ENCODE peak calls at places on chromosomes 7 and 10, in eight cellular contexts. X is right cardiac atrium; Q is mammary epithelial cell; O is central memory CD4-positive, alpha-beta T cell; K is iPS DF 6.9; U is IMR-90; Y is KG1; N is AML-193. Z is an unnamed sample.

GRCh38 chr10:15821046-15821683 is 39.1 kb downstream of the MINDY3 start:
- DNase-seq in X (no peak), Q (no peak), O (no peak), K (no peak), U (no peak), Y (no peak), N (no peak), Z (no peak)

GRCh38 chr7:30460246-30460633 is 18.3 kb downstream of the NOD1 start:
- DNase-seq in X (peak), Q (no peak), O (no peak), K (no peak), U (no peak), Y (no peak), N (no peak), Z (no peak)

GRCh38 chr7:30470163-30470770 is 8.3 kb downstream of the NOD1 start:
- DNase-seq in X (peak), Q (no peak), O (no peak), K (no peak), U (peak), Y (no peak), N (no peak), Z (no peak)

GRCh38 chr7:132053871-132054270 is 497.4 kb upstream of the PODXL start:
- DNase-seq in X (no peak), Q (no peak), O (no peak), K (no peak), U (no peak), Y (no peak), N (no peak), Z (no peak)

GRCh38 chr7:107768263-107768662 is 24.3 kb downstream of the CBLL1 start:
- DNase-seq in X (no peak), Q (peak), O (no peak), K (no peak), U (no peak), Y (no peak), N (no peak), Z (no peak)

GRCh38 chr10:105797234-105797890 is 1156.3 kb downstream of the SORCS3 start:
- DNase-seq in X (no peak), Q (peak), O (no peak), K (peak), U (no peak), Y (no peak), N (peak), Z (peak)

GRCh38 chr7:20513341-20513740 is 102.1 kb upstream of the ABCB5 start:
- DNase-seq in X (no peak), Q (no peak), O (no peak), K (no peak), U (no peak), Y (no peak), N (no peak), Z (no peak)

GRCh38 chr7:6266699-6267098 is 5.7 kb downstream of the CYTH3 start:
- DNase-seq in X (no peak), Q (no peak), O (no peak), K (no peak), U (no peak), Y (no peak), N (no peak), Z (no peak)

GRCh38 chr10:116743266-116744064 is 1.1 kb upstream of the HSPA12A start:
- DNase-seq in X (peak), Q (no peak), O (no peak), K (no peak), U (no peak), Y (no peak), N (no peak), Z (no peak)

GRCh38 chr7:149799397-149800168 is 26.2 kb upstream of the ZNF467 start:
- DNase-seq in X (no peak), Q (no peak), O (peak), K (no peak), U (no peak), Y (no peak), N (no peak), Z (peak)

GRCh38 chr7:37337522-37337921 is 111.1 kb downstream of the ELMO1 start:
- DNase-seq in X (no peak), Q (no peak), O (no peak), K (no peak), U (no peak), Y (no peak), N (no peak), Z (no peak)

GRCh38 chr10:48713966-48714618 is 29.4 kb downstream of the WDFY4 start:
- DNase-seq in X (no peak), Q (no peak), O (no peak), K (no peak), U (no peak), Y (no peak), N (peak), Z (no peak)

GRCh38 chr10:22043327-22043633 is 39.8 kb upstream of the DNAJC1 start:
- DNase-seq in X (no peak), Q (no peak), O (no peak), K (no peak), U (no peak), Y (no peak), N (no peak), Z (no peak)

GRCh38 chr10:97612386-97612785 is 20.9 kb downstream of the MORN4 start:
- DNase-seq in X (no peak), Q (peak), O (no peak), K (peak), U (peak), Y (no peak), N (peak), Z (no peak)

GRCh38 chr10:5070648-5071410 is 23.4 kb upstream of the AKR1C3 start:
- DNase-seq in X (no peak), Q (no peak), O (no peak), K (no peak), U (peak), Y (no peak), N (no peak), Z (no peak)

Z was measured in D341Med.